ENCODE peak calls at places on chromosomes 1 and 21, in four cellular contexts. C, E, A and O are unnamed samples.
A peak's percentile ranks its signal among the peaks of the same experiment; 100 is the strongest.

GRCh38 chr1:184163674-184164470 is 112.3 kb downstream of the TSEN15 start:
- DNase-seq in C (no peak), E (no peak), A (no peak), O (no peak)

GRCh38 chr1:20473894-20474293 is 12.1 kb downstream of the CAMK2N1 start:
- DNase-seq in C (no peak), E (no peak), A (no peak), O (no peak)

GRCh38 chr1:101284021-101284420 is 47.2 kb downstream of the S1PR1 start:
- DNase-seq in C (no peak), E (no peak), A (no peak), O (no peak)

GRCh38 chr1:5990913-5991783 is 1.1 kb downstream of the NPHP4 start:
- DNase-seq in C (no peak), E (no peak), A (peak; percentile 58), O (peak; percentile 77)

GRCh38 chr1:109875874-109876273 is 34.8 kb upstream of the CSF1 start:
- DNase-seq in C (no peak), E (no peak), A (no peak), O (no peak)

GRCh38 chr1:161244888-161245287 is 6.9 kb upstream of the NR1I3 start:
- DNase-seq in C (no peak), E (no peak), A (no peak), O (no peak)

GRCh38 chr1:92481598-92482403 is 4.9 kb downstream of the GFI1 start:
- DNase-seq in C (peak; percentile 25), E (no peak), A (no peak), O (no peak)

GRCh38 chr1:81801834-81802531 is 1.2 kb downstream of the ADGRL2 start:
- DNase-seq in C (no peak), E (no peak), A (peak; percentile 39), O (peak; percentile 63)

GRCh38 chr1:111989531-111990025 is at the start of gene KCND3:
- DNase-seq in C (no peak), E (no peak), A (peak; percentile 56), O (peak; percentile 78)

GRCh38 chr1:31101147-31101502 is 35.6 kb upstream of the PUM1 start:
- DNase-seq in C (peak; percentile 34), E (no peak), A (no peak), O (no peak)

GRCh38 chr1:151502035-151502728 is 9.0 kb upstream of the CGN start:
- DNase-seq in C (no peak), E (no peak), A (no peak), O (no peak)

GRCh38 chr1:218546314-218546713 is 201.2 kb downstream of the TGFB2 start:
- DNase-seq in C (no peak), E (no peak), A (no peak), O (no peak)

GRCh38 chr1:87968259-87968955 is 639.7 kb downstream of the LMO4 start:
- DNase-seq in C (no peak), E (peak; percentile 61), A (peak; percentile 44), O (no peak)

GRCh38 chr1:45979778-45980176 is 152.7 kb downstream of the PIK3R3 start:
- DNase-seq in C (peak; percentile 60), E (no peak), A (no peak), O (no peak)

GRCh38 chr1:206505702-206506375 is 1.5 kb upstream of the RASSF5 start:
- DNase-seq in C (no peak), E (no peak), A (no peak), O (peak; percentile 29)

GRCh38 chr1:207519505-207520399 is 23.8 kb downstream of the CR1 start:
- DNase-seq in C (no peak), E (no peak), A (no peak), O (no peak)

GRCh38 chr1:6330410-6330827 is 63.1 kb downstream of the ACOT7 start:
- DNase-seq in C (no peak), E (peak; percentile 74), A (no peak), O (no peak)

GRCh38 chr1:163182330-163182949 is 20.3 kb downstream of the RGS5 start:
- DNase-seq in C (no peak), E (no peak), A (no peak), O (no peak)

GRCh38 chr1:155970531-155971167 is 7.7 kb downstream of the ARHGEF2 start:
- DNase-seq in C (peak; percentile 77), E (peak; percentile 73), A (no peak), O (peak; percentile 89)

GRCh38 chr1:169928438-169929209 is 34.9 kb upstream of the SCYL3 start:
- DNase-seq in C (no peak), E (no peak), A (peak; percentile 36), O (no peak)

GRCh38 chr1:81558291-81559076 is 242.2 kb upstream of the ADGRL2 start:
- DNase-seq in C (no peak), E (no peak), A (no peak), O (no peak)

GRCh38 chr1:17932164-17932563 is 175.4 kb upstream of the IGSF21 start:
- DNase-seq in C (no peak), E (no peak), A (no peak), O (no peak)

GRCh38 chr1:244226440-244226839 is 175.4 kb downstream of the ZBTB18 start:
- DNase-seq in C (no peak), E (no peak), A (no peak), O (no peak)

GRCh38 chr1:84550826-84551225 is 23.4 kb downstream of the CTBS start:
- DNase-seq in C (no peak), E (no peak), A (no peak), O (no peak)

GRCh38 chr1:147472489-147472888 is 68.8 kb upstream of the BCL9 start:
- DNase-seq in C (no peak), E (no peak), A (no peak), O (no peak)

GRCh38 chr1:47651311-47652089 is 213.7 kb downstream of the FOXD2 start:
- DNase-seq in C (peak; percentile 63), E (no peak), A (no peak), O (peak; percentile 28)

GRCh38 chr21:43865471-43866181 is 603 bp downstream of the AGPAT3 start:
- DNase-seq in C (peak; percentile 58), E (no peak), A (peak; percentile 48), O (peak; percentile 83)

GRCh38 chr21:44438531-44439210 is 16.6 kb upstream of the LRRC3 start:
- DNase-seq in C (peak; percentile 51), E (no peak), A (no peak), O (peak; percentile 74)

GRCh38 chr1:178055093-178055492 is 38.8 kb upstream of the RASAL2 start:
- DNase-seq in C (peak; percentile 50), E (no peak), A (no peak), O (peak; percentile 78)

GRCh38 chr21:18417361-18417760 is 13.8 kb upstream of the TMPRSS15 start:
- DNase-seq in C (no peak), E (no peak), A (no peak), O (no peak)

GRCh38 chr1:179036844-179037465 is 11.3 kb downstream of the FAM20B start:
- DNase-seq in C (no peak), E (no peak), A (no peak), O (no peak)

GRCh38 chr1:29640428-29640785 is 404.1 kb downstream of the PTPRU start:
- DNase-seq in C (no peak), E (no peak), A (no peak), O (no peak)

GRCh38 chr1:181018901-181019681 is 3.6 kb downstream of the STX6 start:
- DNase-seq in C (no peak), E (no peak), A (no peak), O (no peak)

GRCh38 chr1:244863491-244864252 is 671 bp downstream of the HNRNPU start:
- DNase-seq in C (peak; percentile 39), E (peak; percentile 18), A (no peak), O (peak; percentile 81)

GRCh38 chr21:38388219-38388618 is 110.1 kb downstream of the ERG start:
- DNase-seq in C (no peak), E (no peak), A (no peak), O (no peak)